ENCODE peak calls at places on chromosomes 11 and 22, in six cellular contexts. One of them, this sample, is unnamed.

GRCh38 chr11:86442420-86442819 is 67.7 kb downstream of the CCDC81 start:
- DNase-seq in A549: no peak
- DNase-seq in body of pancreas: no peak
- DNase-seq in transverse colon: no peak
- DNase-seq in heart left ventricle: no peak
- DNase-seq in IMR-90: peak; percentile 30
- DNase-seq in this sample: no peak

GRCh38 chr11:119741369-119742262 is 12.6 kb upstream of the NECTIN1 start:
- DNase-seq in IMR-90: no peak
- DNase-seq in A549: peak; percentile 58
- DNase-seq in heart left ventricle: peak; percentile 82
- DNase-seq in body of pancreas: peak; percentile 39
- DNase-seq in transverse colon: peak; percentile 75
- DNase-seq in this sample: peak; percentile 39

GRCh38 chr11:132909016-132909606 is 623.2 kb downstream of the OPCML start:
- DNase-seq in body of pancreas: no peak
- DNase-seq in transverse colon: no peak
- DNase-seq in IMR-90: no peak
- DNase-seq in heart left ventricle: no peak
- DNase-seq in A549: no peak
- DNase-seq in this sample: no peak

GRCh38 chr11:70650075-70650909 is 252.0 kb downstream of the CTTN start:
- DNase-seq in heart left ventricle: no peak
- DNase-seq in IMR-90: peak; percentile 69
- DNase-seq in A549: peak; percentile 73
- DNase-seq in body of pancreas: peak; percentile 57
- DNase-seq in transverse colon: peak; percentile 38
- DNase-seq in this sample: peak; percentile 65

GRCh38 chr11:108302121-108302785 is 79.4 kb downstream of the ATM start:
- DNase-seq in body of pancreas: no peak
- DNase-seq in IMR-90: peak; percentile 52
- DNase-seq in heart left ventricle: no peak
- DNase-seq in A549: no peak
- DNase-seq in transverse colon: no peak
- DNase-seq in this sample: no peak

GRCh38 chr11:121688860-121689614 is 236.3 kb upstream of the SORL1-AS1 start:
- DNase-seq in A549: no peak
- DNase-seq in heart left ventricle: no peak
- DNase-seq in body of pancreas: peak; percentile 48
- DNase-seq in transverse colon: no peak
- DNase-seq in IMR-90: no peak
- DNase-seq in this sample: no peak

GRCh38 chr11:11039249-11039965 is 181.6 kb upstream of the ZBED5 start:
- DNase-seq in heart left ventricle: no peak
- DNase-seq in A549: no peak
- DNase-seq in transverse colon: no peak
- DNase-seq in body of pancreas: no peak
- DNase-seq in IMR-90: peak; percentile 54
- DNase-seq in this sample: no peak

GRCh38 chr11:62122076-62122475 is 1.7 kb upstream of the INCENP start:
- DNase-seq in IMR-90: no peak
- DNase-seq in transverse colon: no peak
- DNase-seq in heart left ventricle: no peak
- DNase-seq in body of pancreas: no peak
- DNase-seq in A549: peak; percentile 11
- DNase-seq in this sample: no peak

GRCh38 chr11:108122166-108122628 is 830 bp downstream of the ACAT1 start:
- DNase-seq in transverse colon: peak; percentile 51
- DNase-seq in A549: no peak
- DNase-seq in IMR-90: no peak
- DNase-seq in body of pancreas: peak; percentile 35
- DNase-seq in heart left ventricle: no peak
- DNase-seq in this sample: no peak

GRCh38 chr11:65036931-65037330 is 4.1 kb upstream of the SAC3D1 start:
- DNase-seq in transverse colon: peak; percentile 41
- DNase-seq in body of pancreas: peak; percentile 85
- DNase-seq in A549: no peak
- DNase-seq in heart left ventricle: no peak
- DNase-seq in IMR-90: no peak
- DNase-seq in this sample: no peak

GRCh38 chr11:70865356-70865755 is 387.0 kb downstream of the SHANK2 start:
- DNase-seq in A549: no peak
- DNase-seq in body of pancreas: no peak
- DNase-seq in IMR-90: no peak
- DNase-seq in transverse colon: no peak
- DNase-seq in heart left ventricle: no peak
- DNase-seq in this sample: no peak

GRCh38 chr11:7918141-7918540 is 12.9 kb downstream of the OR10A6 start:
- DNase-seq in A549: no peak
- DNase-seq in IMR-90: no peak
- DNase-seq in transverse colon: no peak
- DNase-seq in heart left ventricle: no peak
- DNase-seq in body of pancreas: no peak
- DNase-seq in this sample: no peak

GRCh38 chr11:46673713-46674462 is 26.5 kb downstream of the ARHGAP1 start:
- DNase-seq in body of pancreas: peak; percentile 78
- DNase-seq in IMR-90: no peak
- DNase-seq in transverse colon: no peak
- DNase-seq in A549: no peak
- DNase-seq in heart left ventricle: no peak
- DNase-seq in this sample: no peak

GRCh38 chr22:21978564-21979386 is 3.8 kb downstream of the TOP3B start:
- DNase-seq in heart left ventricle: no peak
- DNase-seq in IMR-90: no peak
- DNase-seq in transverse colon: no peak
- DNase-seq in body of pancreas: no peak
- DNase-seq in A549: no peak
- DNase-seq in this sample: no peak

GRCh38 chr22:46428602-46429326 is 93.2 kb downstream of the TRMU start:
- DNase-seq in heart left ventricle: no peak
- DNase-seq in body of pancreas: no peak
- DNase-seq in IMR-90: no peak
- DNase-seq in transverse colon: no peak
- DNase-seq in A549: no peak
- DNase-seq in this sample: no peak

GRCh38 chr22:39690901-39691620 is 120.5 kb downstream of the CACNA1I start:
- DNase-seq in transverse colon: no peak
- DNase-seq in body of pancreas: no peak
- DNase-seq in A549: no peak
- DNase-seq in heart left ventricle: no peak
- DNase-seq in IMR-90: no peak
- DNase-seq in this sample: no peak

GRCh38 chr11:62120001-62120400 is 3.8 kb upstream of the INCENP start:
- DNase-seq in body of pancreas: no peak
- DNase-seq in heart left ventricle: no peak
- DNase-seq in transverse colon: no peak
- DNase-seq in IMR-90: no peak
- DNase-seq in A549: no peak
- DNase-seq in this sample: no peak

GRCh38 chr11:126501641-126502040 is 146.2 kb downstream of the ST3GAL4 start:
- DNase-seq in transverse colon: no peak
- DNase-seq in body of pancreas: no peak
- DNase-seq in IMR-90: no peak
- DNase-seq in A549: no peak
- DNase-seq in heart left ventricle: no peak
- DNase-seq in this sample: no peak

GRCh38 chr11:32178692-32179091 is 87.8 kb downstream of the RCN1 start:
- DNase-seq in heart left ventricle: no peak
- DNase-seq in body of pancreas: no peak
- DNase-seq in A549: no peak
- DNase-seq in IMR-90: no peak
- DNase-seq in transverse colon: no peak
- DNase-seq in this sample: no peak

GRCh38 chr22:43706151-43706550 is 106.0 kb downstream of the EFCAB6 start:
- DNase-seq in heart left ventricle: no peak
- DNase-seq in A549: no peak
- DNase-seq in body of pancreas: no peak
- DNase-seq in IMR-90: no peak
- DNase-seq in transverse colon: no peak
- DNase-seq in this sample: no peak

GRCh38 chr11:111307472-111308108 is 9.2 kb downstream of the POU2AF3 start:
- DNase-seq in IMR-90: no peak
- DNase-seq in A549: no peak
- DNase-seq in transverse colon: no peak
- DNase-seq in heart left ventricle: no peak
- DNase-seq in body of pancreas: no peak
- DNase-seq in this sample: no peak

GRCh38 chr11:87265915-87266314 is 228.2 kb downstream of the TMEM135 start:
- DNase-seq in body of pancreas: no peak
- DNase-seq in IMR-90: peak; percentile 24
- DNase-seq in transverse colon: no peak
- DNase-seq in A549: no peak
- DNase-seq in heart left ventricle: no peak
- DNase-seq in this sample: no peak

GRCh38 chr11:33445761-33446161 is 188.6 kb downstream of the HIPK3 start:
- DNase-seq in IMR-90: peak; percentile 70
- DNase-seq in transverse colon: no peak
- DNase-seq in heart left ventricle: no peak
- DNase-seq in body of pancreas: no peak
- DNase-seq in A549: no peak
- DNase-seq in this sample: no peak

DNA sequence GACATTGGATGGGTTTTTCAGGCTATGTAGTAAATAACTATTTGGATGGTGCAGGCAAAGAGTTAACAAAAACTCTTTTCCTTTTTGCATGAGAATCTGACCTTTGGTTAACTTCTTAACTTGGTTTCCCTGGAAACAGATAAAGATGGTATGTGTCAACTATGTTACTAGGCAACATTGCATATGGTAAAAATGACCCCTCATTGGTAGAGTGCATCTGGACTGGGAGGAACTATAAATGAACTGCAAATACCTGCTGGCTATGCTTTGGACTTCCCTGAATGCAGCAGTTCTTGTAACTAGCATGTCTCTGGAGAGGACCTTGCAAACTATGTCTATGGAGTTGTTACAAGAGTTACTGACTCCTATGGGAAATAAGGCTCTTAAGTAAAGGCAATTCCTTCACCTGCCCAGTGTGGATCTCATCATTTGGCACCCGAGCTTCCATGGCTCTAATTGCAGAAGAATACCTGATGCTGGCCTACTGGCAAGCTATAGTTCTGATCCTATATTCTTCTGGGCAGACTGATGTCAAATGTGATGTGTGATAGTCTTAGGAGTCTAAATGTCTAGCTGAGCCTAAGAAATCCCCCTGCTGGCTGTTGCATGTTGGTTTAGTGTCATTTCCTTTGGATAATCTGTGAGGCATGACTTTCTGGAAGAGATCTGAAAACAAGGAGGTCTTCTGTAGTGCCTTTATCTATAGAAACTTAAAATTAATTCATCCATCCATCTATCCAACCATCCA is 126.7 kb upstream of the MTMR2 start:
- DNase-seq in transverse colon: no peak
- DNase-seq in IMR-90: peak; percentile 86
- DNase-seq in A549: no peak
- DNase-seq in heart left ventricle: no peak
- DNase-seq in body of pancreas: no peak
- DNase-seq in this sample: no peak
- TF ChIP-seq CTCF in transverse colon: no peak
- TF ChIP-seq CTCF in IMR-90: no peak
- TF ChIP-seq CTCF in A549: no peak
- TF ChIP-seq CTCF in heart left ventricle: no peak
- TF ChIP-seq CTCF in body of pancreas: no peak
- TF ChIP-seq CTCF in this sample: no peak

GRCh38 chr11:24963879-24964278 is 467.0 kb downstream of the LUZP2 start:
- DNase-seq in A549: no peak
- DNase-seq in IMR-90: no peak
- DNase-seq in body of pancreas: no peak
- DNase-seq in transverse colon: no peak
- DNase-seq in heart left ventricle: no peak
- DNase-seq in this sample: no peak

DNA sequence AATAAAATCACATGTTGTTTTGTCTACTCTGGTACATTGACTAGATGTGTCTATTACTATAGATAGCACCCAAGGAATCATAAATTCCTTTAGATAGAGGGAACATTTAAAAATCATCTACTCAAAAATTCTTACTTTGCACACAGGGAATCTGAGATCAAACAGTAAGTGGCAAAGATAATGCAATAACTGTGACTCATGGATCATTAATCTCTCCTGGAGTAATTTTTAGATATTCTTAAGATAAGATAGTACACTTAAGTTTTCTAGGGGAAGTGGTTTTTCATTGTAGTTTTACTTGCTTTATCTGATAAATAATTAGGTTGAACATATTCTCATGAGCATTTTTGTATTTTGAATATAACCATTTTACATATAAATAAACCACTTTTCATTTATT is 468.9 kb downstream of the LUZP2 start:
- DNase-seq in A549: no peak
- DNase-seq in transverse colon: no peak
- DNase-seq in IMR-90: no peak
- DNase-seq in heart left ventricle: no peak
- DNase-seq in body of pancreas: no peak
- DNase-seq in this sample: no peak
- TF ChIP-seq POLR2A in A549: no peak
- TF ChIP-seq POLR2A in transverse colon: no peak
- TF ChIP-seq POLR2A in IMR-90: no peak
- TF ChIP-seq POLR2A in heart left ventricle: no peak
- TF ChIP-seq POLR2A in body of pancreas: no peak
- TF ChIP-seq POLR2A in this sample: no peak

GRCh38 chr11:2150206-2150847 is 10.7 kb downstream of the INS start:
- DNase-seq in heart left ventricle: no peak
- DNase-seq in transverse colon: no peak
- DNase-seq in A549: peak; percentile 55
- DNase-seq in IMR-90: peak; percentile 59
- DNase-seq in body of pancreas: no peak
- DNase-seq in this sample: no peak
- TF ChIP-seq CTCF in heart left ventricle: peak; percentile 41
- TF ChIP-seq CTCF in transverse colon: no peak
- TF ChIP-seq CTCF in A549: peak; percentile 75
- TF ChIP-seq CTCF in IMR-90: peak; percentile 69
- TF ChIP-seq CTCF in body of pancreas: peak; percentile 18
- TF ChIP-seq CTCF in this sample: no peak

DNA sequence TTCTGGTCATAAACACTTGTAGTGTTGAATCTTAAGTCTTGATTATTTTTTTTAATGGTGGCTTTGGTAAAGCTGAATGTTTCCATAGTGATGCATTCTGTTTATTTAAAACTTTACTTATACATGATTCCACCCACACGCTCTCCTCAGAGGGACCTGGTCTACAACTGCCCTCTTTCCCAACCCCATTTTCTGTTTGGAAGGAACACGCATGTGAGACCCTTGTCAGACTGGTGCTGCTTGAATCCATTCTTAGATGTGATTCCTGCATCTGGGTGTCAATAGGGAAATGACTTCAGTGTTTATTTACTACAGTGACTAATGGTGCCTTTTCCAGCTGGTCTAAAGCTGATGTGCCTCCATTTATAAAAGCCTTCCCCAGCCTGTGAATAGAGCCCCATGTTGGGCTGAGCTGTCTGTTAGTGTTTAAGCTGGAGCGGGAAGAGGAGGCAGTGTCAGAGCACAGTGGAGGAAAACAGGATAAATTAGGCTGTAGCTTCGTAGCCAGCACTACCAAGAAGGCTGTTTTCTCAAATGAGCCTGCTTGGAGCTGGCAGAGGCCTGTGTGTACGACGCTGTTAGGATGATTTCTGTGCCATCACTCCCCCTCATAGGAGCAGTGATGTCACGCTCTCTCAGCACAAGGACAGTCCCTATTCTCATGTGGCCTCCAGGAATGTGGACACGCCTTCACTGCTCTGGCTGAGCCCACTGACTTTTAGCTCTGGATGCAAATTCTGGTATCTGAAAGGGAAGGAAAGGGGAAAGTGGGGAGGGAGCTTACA is 18.9 kb upstream of the C11orf96 start:
- DNase-seq in transverse colon: no peak
- DNase-seq in body of pancreas: peak; percentile 30
- DNase-seq in heart left ventricle: no peak
- DNase-seq in A549: no peak
- DNase-seq in IMR-90: peak; percentile 92
- DNase-seq in this sample: peak; percentile 6
- TF ChIP-seq POLR2A in transverse colon: no peak
- TF ChIP-seq POLR2A in body of pancreas: no peak
- TF ChIP-seq POLR2A in heart left ventricle: no peak
- TF ChIP-seq POLR2A in A549: no peak
- TF ChIP-seq POLR2A in IMR-90: peak; percentile 65
- TF ChIP-seq POLR2A in this sample: no peak

This sample was measured in ovary.